ENCODE peak calls at places on chromosome 17, in seven cellular contexts. J is stimulated activated CD4-positive, alpha-beta T cell treated with anti-CD3 and anti-CD28 coated beads, Interleukin-4, amount 100 ng/mL, for 1 hour; E is cardiac fibroblast; I is progenitor cell of endocrine pancreas; W is activated naive CD8-positive, alpha-beta T cell treated with anti-CD3 and anti-CD28 coated beads for 36 hours; C is MV-4-11; D is anterior cingulate cortex. G is an unnamed sample.
A peak's percentile ranks its signal among the peaks of the same experiment; 100 is the strongest.

GRCh38 chr17:70168979-70169706 is at the start of gene KCNJ2:
- DNase-seq in C (peak; percentile 87), J (peak; percentile 41), D (peak; percentile 87), I (peak; percentile 84), W (peak; percentile 77), E (peak; percentile 77), G (peak; percentile 95)

GRCh38 chr17:732788-733720 is 658 bp downstream of the TLCD3A start:
- DNase-seq in C (no peak), W (peak; percentile 64), E (peak; percentile 51), J (peak; percentile 39), I (no peak), D (peak; percentile 26), G (peak; percentile 72)

GRCh38 chr17:50953831-50954601 is 87.9 kb upstream of the TOB1 start:
- DNase-seq in C (peak; percentile 51), J (no peak), W (no peak), D (no peak), E (peak; percentile 74), I (no peak), G (peak; percentile 69)

GRCh38 chr17:55174133-55174532 is 90.6 kb upstream of the HLF start:
- DNase-seq in I (no peak), J (no peak), E (no peak), W (no peak), C (no peak), D (no peak), G (no peak)

GRCh38 chr17:4834621-4835020 is 1.5 kb downstream of the MINK1 start:
- DNase-seq in I (no peak), C (no peak), E (no peak), J (no peak), W (no peak), D (no peak), G (no peak)

GRCh38 chr17:17693253-17693954 is 12.1 kb downstream of the RAI1 start:
- DNase-seq in C (no peak), W (no peak), J (no peak), E (no peak), I (no peak), D (peak; percentile 62), G (peak; percentile 85)

GRCh38 chr17:58324409-58325288 is 3.9 kb downstream of the TSPOAP1 start:
- DNase-seq in E (no peak), J (no peak), I (peak; percentile 53), D (peak; percentile 17), C (no peak), W (peak; percentile 32), G (peak; percentile 72)

GRCh38 chr17:50165867-50166517 is at the start of gene SGCA:
- DNase-seq in C (no peak), W (no peak), I (no peak), D (no peak), E (no peak), J (no peak), G (no peak)

GRCh38 chr17:31453896-31454295 is 62.4 kb downstream of the RAB11FIP4 start:
- DNase-seq in E (no peak), W (no peak), D (no peak), C (no peak), I (no peak), J (no peak), G (no peak)

GRCh38 chr17:28907709-28908475 is 5.0 kb upstream of the DHRS13 start:
- DNase-seq in W (no peak), D (no peak), I (no peak), E (no peak), C (no peak), J (no peak), G (no peak)

GRCh38 chr17:66689192-66689591 is 145.7 kb upstream of the CACNG5 start:
- DNase-seq in W (no peak), E (no peak), J (no peak), I (no peak), C (peak; percentile 81), D (no peak), G (no peak)

GRCh38 chr17:16975266-16975651 is 3.3 kb upstream of the TNFRSF13B start:
- DNase-seq in C (no peak), J (no peak), I (no peak), E (no peak), W (no peak), D (no peak), G (no peak)

GRCh38 chr17:32976605-32977004 is 15.0 kb upstream of the SPACA3 start:
- DNase-seq in D (no peak), W (no peak), I (no peak), E (no peak), J (no peak), C (no peak), G (no peak)

GRCh38 chr17:64992325-64992802 is 64.2 kb downstream of the GNA13 start:
- DNase-seq in W (no peak), E (peak; percentile 51), I (no peak), J (no peak), C (peak; percentile 30), D (no peak), G (no peak)

GRCh38 chr17:29567362-29568330 is 809 bp upstream of the ABHD15 start:
- DNase-seq in D (peak; percentile 54), C (peak; percentile 46), W (peak; percentile 87), E (peak; percentile 53), I (peak; percentile 52), J (peak; percentile 77), G (peak; percentile 84)

GRCh38 chr17:73895157-73895556 is 250.9 kb upstream of the SDK2 start:
- DNase-seq in D (no peak), W (no peak), E (no peak), J (no peak), C (no peak), I (no peak), G (no peak)